ENCODE peak calls at places on chromosomes 7 and 10, in five cellular contexts. One of them, this sample, is unnamed.

GRCh38 chr10:112231602-112232001 is 48.0 kb upstream of the GPAM start:
- DNase-seq in T-cell: no peak
- DNase-seq in RPMI7951: no peak
- DNase-seq in NCI-H1694 treated with DMSO at 0.1 percent for 48 hours: no peak
- DNase-seq in CD4-positive, alpha-beta memory T cell: no peak
- DNase-seq in this sample: no peak

GRCh38 chr7:46286346-46286745 is 365.3 kb upstream of the IGFBP3 start:
- DNase-seq in T-cell: no peak
- DNase-seq in RPMI7951: no peak
- DNase-seq in NCI-H1694 treated with DMSO at 0.1 percent for 48 hours: no peak
- DNase-seq in CD4-positive, alpha-beta memory T cell: no peak
- DNase-seq in this sample: no peak

GRCh38 chr10:5811387-5811821 is 1.8 kb downstream of the GDI2 start:
- DNase-seq in T-cell: no peak
- DNase-seq in RPMI7951: peak
- DNase-seq in NCI-H1694 treated with DMSO at 0.1 percent for 48 hours: peak
- DNase-seq in CD4-positive, alpha-beta memory T cell: no peak
- DNase-seq in this sample: no peak

GRCh38 chr10:6052247-6053221 is 9.6 kb downstream of the IL2RA start:
- DNase-seq in T-cell: peak
- DNase-seq in RPMI7951: no peak
- DNase-seq in NCI-H1694 treated with DMSO at 0.1 percent for 48 hours: no peak
- DNase-seq in CD4-positive, alpha-beta memory T cell: peak
- DNase-seq in this sample: peak

GRCh38 chr10:1187151-1187854 is 131.1 kb downstream of the WDR37 start:
- DNase-seq in T-cell: no peak
- DNase-seq in RPMI7951: no peak
- DNase-seq in NCI-H1694 treated with DMSO at 0.1 percent for 48 hours: no peak
- DNase-seq in CD4-positive, alpha-beta memory T cell: no peak
- DNase-seq in this sample: no peak

GRCh38 chr7:106460792-106461254 is 176.0 kb upstream of the NAMPT start:
- DNase-seq in T-cell: no peak
- DNase-seq in RPMI7951: peak
- DNase-seq in NCI-H1694 treated with DMSO at 0.1 percent for 48 hours: no peak
- DNase-seq in CD4-positive, alpha-beta memory T cell: no peak
- DNase-seq in this sample: no peak

GRCh38 chr7:143913945-143914615 is 12.1 kb upstream of the TCAF1 start:
- DNase-seq in T-cell: no peak
- DNase-seq in RPMI7951: no peak
- DNase-seq in NCI-H1694 treated with DMSO at 0.1 percent for 48 hours: no peak
- DNase-seq in CD4-positive, alpha-beta memory T cell: no peak
- DNase-seq in this sample: no peak

GRCh38 chr7:129188892-129189660 is 643 bp downstream of the SMO start:
- DNase-seq in T-cell: no peak
- DNase-seq in RPMI7951: no peak
- DNase-seq in NCI-H1694 treated with DMSO at 0.1 percent for 48 hours: no peak
- DNase-seq in CD4-positive, alpha-beta memory T cell: no peak
- DNase-seq in this sample: no peak

GRCh38 chr10:78973901-78974408 is 94.8 kb upstream of the ZMIZ1 start:
- DNase-seq in T-cell: no peak
- DNase-seq in RPMI7951: peak
- DNase-seq in NCI-H1694 treated with DMSO at 0.1 percent for 48 hours: peak
- DNase-seq in CD4-positive, alpha-beta memory T cell: peak
- DNase-seq in this sample: no peak